ENCODE peak calls at places on chromosomes 11 and 22, in seven cellular contexts. A, Y, I, O, E, V and C are unnamed samples.

GRCh38 chr11:78331711-78332110 is 85.9 kb downstream of the GAB2 start:
- DNase-seq in O (no peak), I (no peak), A (no peak), E (no peak), V (no peak), Y (no peak), C (no peak)

GRCh38 chr11:12449961-12450715 is 72.8 kb downstream of the PARVA start:
- DNase-seq in E (no peak), I (no peak), A (peak; percentile 73), Y (no peak), V (peak; percentile 46), O (no peak), C (no peak)

GRCh38 chr22:17243524-17243923 is 24.3 kb upstream of the ADA2 start:
- DNase-seq in V (peak; percentile 12), E (no peak), I (no peak), O (peak; percentile 82), A (no peak), Y (no peak), C (no peak)

GRCh38 chr11:57761301-57762234 is at the start of gene CTNND1:
- DNase-seq in A (peak; percentile 96), I (peak; percentile 89), E (peak; percentile 43), Y (peak; percentile 96), V (peak; percentile 98), O (no peak), C (no peak)

GRCh38 chr11:3219281-3219892 is 774 bp upstream of the MRGPRG start:
- DNase-seq in E (no peak), V (no peak), Y (no peak), I (no peak), A (no peak), O (no peak), C (no peak)

GRCh38 chr22:25419247-25420113 is 145.0 kb upstream of the GRK3 start:
- DNase-seq in I (no peak), V (no peak), E (no peak), A (no peak), O (no peak), Y (no peak), C (no peak)

GRCh38 chr11:64358907-64359711 is at the start of gene RPS6KA4:
- DNase-seq in I (peak; percentile 78), Y (no peak), V (peak; percentile 42), E (no peak), O (peak; percentile 92), A (peak; percentile 36), C (no peak)

GRCh38 chr11:47099213-47099917 is 77.3 kb downstream of the ARFGAP2 start:
- DNase-seq in E (no peak), I (peak; percentile 1), Y (no peak), O (no peak), A (peak; percentile 32), V (peak; percentile 25), C (no peak)

GRCh38 chr22:50192056-50192824 is 6.5 kb downstream of the TRABD start:
- DNase-seq in O (peak; percentile 87), V (peak; percentile 33), I (no peak), E (no peak), Y (no peak), A (no peak), C (no peak)

GRCh38 chr11:102286292-102286691 is 31.0 kb upstream of the BIRC3 start:
- DNase-seq in Y (no peak), V (no peak), A (no peak), I (no peak), E (no peak), O (no peak), C (no peak)

GRCh38 chr11:102289510-102290078 is 27.7 kb upstream of the BIRC3 start:
- DNase-seq in V (no peak), E (no peak), Y (no peak), O (no peak), A (no peak), I (no peak), C (no peak)

GRCh38 chr11:102291831-102292230 is 25.5 kb upstream of the BIRC3 start:
- DNase-seq in V (no peak), O (no peak), I (no peak), Y (no peak), A (no peak), E (no peak), C (no peak)

GRCh38 chr11:102288745-102289083 is 28.6 kb upstream of the BIRC3 start:
- DNase-seq in O (no peak), V (no peak), A (no peak), I (no peak), E (no peak), Y (no peak), C (no peak)

DNA sequence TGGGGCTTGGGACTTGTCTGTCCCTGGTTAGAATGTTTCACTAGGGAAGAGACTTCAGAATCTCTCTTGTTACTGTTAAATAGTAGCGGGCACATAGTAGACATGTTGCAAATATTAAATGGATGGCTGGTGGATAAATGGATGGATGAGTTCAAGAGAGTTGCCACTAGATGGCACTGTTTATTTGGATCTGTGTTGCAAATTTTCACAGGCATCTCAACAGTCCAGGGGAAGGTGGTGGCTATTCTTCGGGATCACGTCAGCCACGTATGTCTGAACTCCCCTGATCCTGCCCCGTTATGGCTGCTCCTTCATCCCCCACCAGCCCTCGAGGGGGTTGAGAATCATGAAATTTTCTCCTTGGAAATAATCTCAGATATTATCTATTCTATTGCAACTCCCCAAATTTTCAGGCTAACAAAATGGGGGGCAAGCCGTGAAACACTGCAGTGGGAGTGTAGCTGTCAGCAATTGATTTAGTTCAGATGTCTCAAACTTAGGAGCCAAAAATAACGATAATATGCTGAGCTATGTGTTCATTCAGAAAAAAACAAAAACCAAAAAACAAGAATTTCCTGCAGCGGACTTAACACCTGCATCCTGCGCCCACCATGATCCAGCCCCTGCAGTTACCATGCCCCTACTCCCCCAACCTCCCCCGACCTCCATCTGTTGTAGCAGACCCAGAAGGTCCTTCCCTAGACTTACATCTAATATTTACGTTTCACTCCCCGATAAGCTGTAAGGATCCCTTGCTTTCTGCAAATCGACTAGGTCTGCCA is 29.1 kb upstream of the BIRC3 start:
- DNase-seq in I (peak; percentile 45), O (no peak), Y (peak; percentile 55), V (peak; percentile 83), E (no peak), A (peak; percentile 52), C (no peak)
- TF ChIP-seq CTCF in I (peak; percentile 42), O (peak; percentile 76), Y (peak; percentile 72), V (peak; percentile 69), E (peak; percentile 79), A (peak; percentile 82), C (peak; percentile 88)

GRCh38 chr22:46737105-46737975 is 712 bp downstream of the CERK start:
- DNase-seq in Y (no peak), O (peak; percentile 90), E (peak; percentile 27), I (peak; percentile 35), A (peak; percentile 22), V (peak; percentile 46), C (no peak)
- TF ChIP-seq CTCF in Y (no peak), O (no peak), E (no peak), I (no peak), A (no peak), V (no peak), C (no peak)

GRCh38 chr22:37394341-37394740 is 32.9 kb downstream of the ELFN2 start:
- DNase-seq in E (no peak), I (no peak), A (no peak), Y (no peak), V (no peak), O (no peak), C (no peak)

GRCh38 chr22:37390075-37390474 is 37.2 kb downstream of the ELFN2 start:
- DNase-seq in V (no peak), I (no peak), Y (no peak), O (no peak), A (no peak), E (no peak), C (no peak)

GRCh38 chr22:37392929-37393328 is 34.4 kb downstream of the ELFN2 start:
- DNase-seq in E (no peak), A (no peak), Y (no peak), O (no peak), I (no peak), V (no peak), C (no peak)

GRCh38 chr22:37388538-37388937 is 38.7 kb downstream of the ELFN2 start:
- DNase-seq in I (no peak), V (no peak), Y (no peak), A (no peak), E (no peak), O (no peak), C (no peak)

DNA sequence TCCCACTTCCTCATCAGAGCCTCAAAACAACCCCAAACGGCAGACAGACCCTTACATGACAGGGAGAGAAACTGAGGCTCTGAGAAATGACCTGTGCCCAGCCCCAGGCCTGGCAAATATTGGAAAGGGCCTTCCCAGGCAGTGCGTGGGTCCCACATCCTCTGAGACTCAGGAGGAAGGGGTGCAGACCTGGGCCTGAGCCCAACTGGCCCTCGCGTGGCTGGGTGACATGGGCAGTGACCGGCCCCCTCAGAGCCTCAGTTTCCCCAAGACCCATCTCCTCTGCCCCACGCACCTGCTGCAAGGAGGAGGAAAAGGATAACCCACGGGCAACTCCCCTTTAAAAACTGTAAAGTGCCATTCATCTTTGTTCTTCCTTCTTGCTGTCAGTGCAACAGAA is 35.6 kb downstream of the ELFN2 start:
- DNase-seq in Y (no peak), E (no peak), I (no peak), V (no peak), A (no peak), O (no peak), C (no peak)
- TF ChIP-seq CTCF in Y (no peak), E (no peak), I (no peak), V (no peak), A (no peak), O (no peak), C (no peak)

GRCh38 chr11:126115820-126116319 is 53.2 kb upstream of the CDON start:
- DNase-seq in O (peak; percentile 62), I (peak; percentile 65), A (peak; percentile 83), E (no peak), Y (peak; percentile 77), V (peak; percentile 85), C (no peak)
- TF ChIP-seq CTCF in O (no peak), I (no peak), A (peak; percentile 7), E (peak; percentile 25), Y (peak; percentile 40), V (peak; percentile 22), C (peak; percentile 68)

DNA sequence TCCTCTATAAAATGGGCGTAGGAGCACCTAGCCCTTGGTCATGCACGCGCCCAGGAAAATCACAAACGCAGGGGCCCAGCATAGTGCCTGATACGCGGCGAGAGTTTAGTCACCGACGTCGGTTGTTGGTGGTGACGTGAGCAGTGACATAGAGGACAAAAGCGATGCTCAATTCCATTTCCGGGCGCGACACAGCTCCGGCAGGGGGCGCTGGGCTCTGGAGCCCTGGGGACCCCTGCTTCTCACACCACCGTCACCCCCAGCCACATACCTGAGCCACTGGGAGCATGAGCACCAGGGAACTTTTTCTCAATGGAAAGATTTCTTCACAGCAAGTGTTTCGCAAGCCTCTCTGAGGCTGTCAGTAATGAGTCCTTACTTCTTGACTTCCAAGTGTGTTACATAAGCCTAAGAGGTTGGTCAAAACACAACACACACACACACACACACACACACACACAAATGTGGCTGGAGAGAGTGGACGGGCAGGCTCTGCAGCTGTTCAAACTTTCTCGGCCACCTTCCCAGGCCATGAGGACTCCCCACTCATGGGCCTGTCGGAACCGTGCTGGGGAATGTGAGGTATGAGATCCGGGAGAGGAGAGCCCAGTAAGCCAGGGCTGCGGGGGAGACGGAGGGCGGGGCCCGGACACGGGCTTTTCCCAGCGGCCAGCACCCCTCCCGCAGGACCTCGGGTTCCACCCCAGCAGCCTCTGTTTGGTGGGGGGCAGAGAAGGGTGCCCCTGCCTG is 36.9 kb upstream of the LINC01488 start:
- DNase-seq in I (peak; percentile 53), V (peak; percentile 93), E (no peak), A (peak; percentile 90), O (peak; percentile 63), Y (peak; percentile 76), C (peak; percentile 82)
- TF ChIP-seq CTCF in I (no peak), V (peak; percentile 44), E (no peak), A (no peak), O (no peak), Y (peak; percentile 32), C (peak; percentile 64)